ENCODE peak calls at places on chromosomes 16 and 17, in six cellular contexts. I is stomach; T is MM.1S; N is CD8-positive, alpha-beta memory T cell; C is heart right ventricle; L is RWPE1. K is an unnamed sample.

GRCh38 chr16:1533443-1533951 is at the start of gene TMEM204:
- DNase-seq in I (peak), T (no peak), N (peak), C (peak), L (no peak), K (peak)

GRCh38 chr16:76565542-76565941 is 288.3 kb downstream of the CNTNAP4 start:
- DNase-seq in I (no peak), T (no peak), N (no peak), C (no peak), L (no peak), K (no peak)

GRCh38 chr17:80591788-80592187 is 47.1 kb downstream of the RPTOR start:
- DNase-seq in I (no peak), T (no peak), N (no peak), C (no peak), L (no peak), K (no peak)

GRCh38 chr16:23700509-23700908 is 12.5 kb downstream of the ERN2 start:
- DNase-seq in I (no peak), T (no peak), N (no peak), C (no peak), L (no peak), K (no peak)

GRCh38 chr16:85104147-85104546 is 8.1 kb downstream of the CIBAR2 start:
- DNase-seq in I (no peak), T (no peak), N (no peak), C (no peak), L (no peak), K (no peak)

GRCh38 chr17:64253470-64253869 is 9.6 kb downstream of the TEX2 start:
- DNase-seq in I (no peak), T (no peak), N (no peak), C (no peak), L (no peak), K (no peak)

GRCh38 chr17:42019509-42020404 is at the start of gene NKIRAS2:
- DNase-seq in I (peak), T (peak), N (peak), C (peak), L (peak), K (peak)

GRCh38 chr17:74686761-74687160 is 26.0 kb downstream of the CD300LF start:
- DNase-seq in I (no peak), T (peak), N (no peak), C (no peak), L (no peak), K (no peak)

GRCh38 chr16:67388191-67388590 is 5.1 kb downstream of the TPPP3 start:
- DNase-seq in I (no peak), T (no peak), N (no peak), C (no peak), L (no peak), K (no peak)

GRCh38 chr17:20922128-20922670 is 120.6 kb downstream of the USP22 start:
- DNase-seq in I (no peak), T (no peak), N (no peak), C (peak), L (no peak), K (no peak)

DNA sequence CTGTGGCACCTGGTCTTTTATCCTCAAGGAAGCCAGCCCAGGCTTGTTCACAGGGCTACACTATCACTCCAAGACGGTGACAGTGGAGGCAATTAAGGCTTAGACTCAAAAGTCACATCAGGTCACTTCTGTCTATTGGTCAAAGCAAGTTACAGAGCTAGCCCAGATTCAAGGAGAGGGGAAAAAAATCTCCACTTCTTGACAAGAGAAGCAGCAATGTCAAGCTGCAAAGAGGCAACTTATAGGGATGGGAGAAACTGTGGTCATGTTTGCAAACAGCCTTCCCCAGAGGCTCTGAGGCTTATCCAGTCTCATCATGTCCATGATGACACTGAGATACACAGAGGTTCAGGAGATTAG is 31.6 kb downstream of the SERPINF1 start:
- DNase-seq in I (no peak), T (no peak), N (no peak), C (no peak), L (peak), K (no peak)
- H3K27ac ChIP-seq in I (no peak), T (no peak), N (no peak), C (no peak), L (peak), K (peak)

GRCh38 chr17:68107373-68107772 is 71.8 kb downstream of the KPNA2 start:
- DNase-seq in I (no peak), T (no peak), N (no peak), C (no peak), L (no peak), K (no peak)
- H3K27ac ChIP-seq in I (no peak), T (no peak), N (no peak), C (no peak), L (no peak), K (no peak)

GRCh38 chr17:58351710-58352017 is 337 bp downstream of the SUPT4H1 start:
- DNase-seq in I (no peak), T (no peak), N (no peak), C (no peak), L (no peak), K (no peak)
- H3K27ac ChIP-seq in I (peak), T (peak), N (peak), C (peak), L (peak), K (peak)

GRCh38 chr17:15917439-15918027 is 27.4 kb upstream of the ADORA2B start:
- DNase-seq in I (no peak), T (no peak), N (no peak), C (no peak), L (no peak), K (no peak)

GRCh38 chr17:15918261-15918660 is 26.7 kb upstream of the ADORA2B start:
- DNase-seq in I (no peak), T (no peak), N (no peak), C (no peak), L (no peak), K (no peak)

GRCh38 chr17:15917021-15917438 is 27.9 kb upstream of the ADORA2B start:
- DNase-seq in I (no peak), T (no peak), N (no peak), C (no peak), L (no peak), K (no peak)

GRCh38 chr17:15919466-15919865 is 25.5 kb upstream of the ADORA2B start:
- DNase-seq in I (no peak), T (no peak), N (no peak), C (no peak), L (no peak), K (no peak)

DNA sequence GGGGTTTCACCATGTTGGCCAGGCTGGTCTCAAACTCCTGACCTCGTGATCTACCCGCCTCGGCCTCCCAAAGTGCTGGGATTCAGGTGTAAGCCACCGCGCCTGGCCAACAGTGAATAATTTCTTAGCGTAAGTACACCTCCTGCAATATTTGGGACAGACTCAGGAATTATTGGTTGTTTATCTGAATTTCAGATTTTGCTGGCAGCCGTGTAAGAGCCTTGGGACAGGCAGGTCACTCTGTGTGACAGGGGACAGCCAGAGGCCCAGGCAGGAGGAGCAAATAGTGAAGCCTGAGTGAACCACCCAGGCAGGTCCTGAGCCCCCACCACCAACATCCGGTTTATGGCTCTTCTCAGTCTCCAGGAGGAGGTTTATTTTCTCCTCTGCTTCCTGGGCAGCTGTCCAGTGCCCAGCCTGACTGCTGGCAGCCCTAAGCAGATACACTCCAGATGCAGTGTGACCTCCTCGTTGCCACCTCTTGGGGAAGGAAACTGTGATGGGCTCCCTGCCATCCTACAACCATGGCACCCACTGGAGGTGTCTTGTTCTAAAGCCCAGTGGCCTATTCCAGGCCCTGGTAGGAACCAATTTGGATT is 26.2 kb upstream of the ADORA2B start:
- DNase-seq in I (peak), T (no peak), N (no peak), C (peak), L (no peak), K (no peak)
- H3K27ac ChIP-seq in I (no peak), T (no peak), N (no peak), C (no peak), L (no peak), K (no peak)

DNA sequence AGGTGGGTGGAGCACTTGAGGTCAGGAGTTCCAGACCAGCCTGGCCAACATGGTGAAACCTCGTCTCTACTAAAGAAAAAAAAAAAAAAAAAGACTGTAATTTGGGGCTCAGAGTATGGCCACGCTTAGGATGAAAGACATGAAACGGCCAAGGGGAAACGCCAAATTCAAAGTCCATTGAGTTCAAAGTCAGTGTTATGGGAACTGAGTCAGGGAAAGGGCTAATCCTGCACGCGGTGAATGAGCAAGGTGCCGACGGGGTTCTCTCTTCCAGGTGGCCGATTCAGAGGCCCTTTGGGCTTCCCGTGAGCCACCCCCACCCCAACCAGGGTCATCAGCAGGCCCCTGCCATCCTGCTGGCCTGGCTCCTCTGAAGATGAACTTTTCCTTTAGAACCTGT is 7.5 kb upstream of the OSGIN1 start:
- DNase-seq in I (no peak), T (no peak), N (no peak), C (no peak), L (no peak), K (no peak)
- H3K27ac ChIP-seq in I (no peak), T (no peak), N (no peak), C (no peak), L (no peak), K (no peak)

GRCh38 chr17:76542566-76542971 is 2.7 kb downstream of the PRCD start:
- DNase-seq in I (no peak), T (no peak), N (no peak), C (no peak), L (no peak), K (no peak)

GRCh38 chr17:76539631-76540271 is at the start of gene PRCD:
- DNase-seq in I (no peak), T (no peak), N (no peak), C (no peak), L (no peak), K (no peak)

GRCh38 chr17:76538941-76539340 is 903 bp upstream of the PRCD start:
- DNase-seq in I (no peak), T (no peak), N (no peak), C (no peak), L (no peak), K (no peak)

GRCh38 chr17:76541739-76542450 is 2.1 kb downstream of the PRCD start:
- DNase-seq in I (no peak), T (no peak), N (no peak), C (no peak), L (no peak), K (no peak)

GRCh38 chr17:76540381-76541300 is 797 bp downstream of the PRCD start:
- DNase-seq in I (peak), T (peak), N (no peak), C (peak), L (peak), K (peak)
- H3K27ac ChIP-seq in I (peak), T (no peak), N (no peak), C (peak), L (peak), K (peak)

K was measured in gastrocnemius medialis.